ENCODE peak calls at places on chromosome 10, in seven cellular contexts. Q is astrocyte, T is tibial nerve, A is RWPE1, K is progenitor cell of endocrine pancreas, G is ovary, U is neural crest cell. F is an unnamed sample.
A peak's percentile ranks its signal among the peaks of the same experiment; 100 is the strongest.

GRCh38 chr10:124504711-124505110 is 43.1 kb downstream of the LHPP start:
- DNase-seq in Q (no peak), T (no peak), A (no peak), K (no peak), G (no peak), U (no peak), F (no peak)

GRCh38 chr10:104427983-104428382 is 74.3 kb downstream of the CFAP58 start:
- DNase-seq in Q (no peak), T (no peak), A (no peak), K (no peak), G (no peak), U (no peak), F (no peak)

GRCh38 chr10:84783386-84783785 is 455.0 kb downstream of the CCSER2 start:
- DNase-seq in Q (peak; percentile 2), T (no peak), A (peak; percentile 42), K (no peak), G (no peak), U (peak; percentile 36), F (peak; percentile 49)

GRCh38 chr10:76119515-76119914 is 688.1 kb downstream of the LRMDA start:
- DNase-seq in Q (peak; percentile 59), T (no peak), A (no peak), K (no peak), G (no peak), U (no peak), F (peak; percentile 56)

GRCh38 chr10:58868736-58869435 is 307.6 kb upstream of the PHYHIPL start:
- DNase-seq in Q (peak; percentile 22), T (no peak), A (no peak), K (no peak), G (no peak), U (no peak), F (peak; percentile 27)

GRCh38 chr10:90751107-90751997 is 106.5 kb downstream of the HTR7 start:
- DNase-seq in Q (no peak), T (no peak), A (peak; percentile 89), K (peak; percentile 35), G (no peak), U (peak; percentile 30), F (peak; percentile 14)

GRCh38 chr10:58675321-58675720 is 162.6 kb downstream of the BICC1 start:
- DNase-seq in Q (no peak), T (no peak), A (no peak), K (no peak), G (no peak), U (no peak), F (no peak)

GRCh38 chr10:119807960-119808697 is 64.5 kb downstream of the MCMBP start:
- DNase-seq in Q (peak; percentile 91), T (no peak), A (no peak), K (no peak), G (no peak), U (no peak), F (peak; percentile 68)

GRCh38 chr10:72133517-72133916 is 45.2 kb upstream of the SPOCK2 start:
- DNase-seq in Q (peak; percentile 78), T (no peak), A (no peak), K (no peak), G (no peak), U (no peak), F (peak; percentile 65)

GRCh38 chr10:69316313-69317059 is 38.2 kb downstream of the HK1 start:
- DNase-seq in Q (no peak), T (peak; percentile 45), A (no peak), K (no peak), G (no peak), U (no peak), F (peak; percentile 23)

GRCh38 chr10:30176182-30176581 is 116.8 kb upstream of the JCAD start:
- DNase-seq in Q (peak; percentile 85), T (no peak), A (no peak), K (no peak), G (no peak), U (no peak), F (no peak)

GRCh38 chr10:33277135-33277536 is 57.3 kb downstream of the NRP1 start:
- DNase-seq in Q (no peak), T (peak; percentile 33), A (no peak), K (no peak), G (no peak), U (no peak), F (peak; percentile 65)

GRCh38 chr10:71816931-71817631 is 34.0 kb downstream of the PSAP start:
- DNase-seq in Q (no peak), T (no peak), A (no peak), K (no peak), G (no peak), U (no peak), F (no peak)

GRCh38 chr10:110651044-110651958 is 7.2 kb downstream of the RBM20 start:
- DNase-seq in Q (peak; percentile 90), T (no peak), A (no peak), K (no peak), G (no peak), U (no peak), F (peak; percentile 92)

GRCh38 chr10:77592510-77592909 is 45.1 kb downstream of the KCNMA1 start:
- DNase-seq in Q (no peak), T (no peak), A (no peak), K (no peak), G (no peak), U (no peak), F (no peak)

GRCh38 chr10:116421815-116422214 is 5.8 kb upstream of the PNLIPRP3 start:
- DNase-seq in Q (no peak), T (no peak), A (no peak), K (no peak), G (no peak), U (no peak), F (no peak)

GRCh38 chr10:6383099-6383812 is 180.5 kb downstream of the PFKFB3 start:
- DNase-seq in Q (peak; percentile 76), T (no peak), A (no peak), K (no peak), G (no peak), U (no peak), F (peak; percentile 25)

DNA sequence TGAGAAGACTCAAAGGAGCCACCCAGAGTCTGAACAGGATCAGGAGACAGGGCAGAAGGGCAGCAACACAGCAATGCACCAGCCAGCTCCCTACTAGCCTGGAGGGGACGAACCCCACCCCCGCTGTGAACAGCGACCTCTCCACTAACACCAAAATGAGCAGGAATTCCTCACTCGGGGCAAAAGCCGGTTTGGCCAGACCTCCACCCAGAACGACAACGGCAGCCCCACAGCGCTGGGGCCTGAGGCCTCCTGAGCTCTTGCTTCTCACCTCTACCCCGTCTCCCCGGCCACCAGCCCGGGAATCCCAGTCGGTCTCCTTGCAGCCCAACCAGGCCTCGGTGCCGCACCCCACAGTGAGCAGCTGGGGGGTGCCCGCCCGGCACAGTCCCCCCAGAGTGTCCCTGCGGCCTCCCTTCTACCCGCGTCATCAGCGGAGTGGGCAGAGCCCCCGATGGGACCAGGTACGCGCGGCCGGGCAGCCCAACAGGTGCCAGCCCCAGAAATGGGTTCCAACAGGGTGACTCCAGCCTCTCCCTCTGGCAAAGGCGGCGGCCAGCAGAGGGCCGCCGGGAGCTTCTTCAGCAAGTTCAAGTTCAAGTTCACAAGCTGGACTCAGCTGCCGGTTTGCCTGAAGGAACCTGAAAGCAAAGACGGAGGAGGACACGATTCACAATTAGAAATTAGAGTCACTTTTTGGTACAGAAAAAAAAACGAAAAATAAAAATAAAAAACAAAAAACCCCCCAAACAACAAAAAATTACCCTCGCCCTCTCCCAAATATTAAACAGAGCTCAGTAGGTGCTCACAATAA is 129.0 kb downstream of the MARCHF5 start:
- DNase-seq in Q (peak; percentile 12), T (peak; percentile 33), A (no peak), K (no peak), G (peak; percentile 58), U (no peak), F (peak; percentile 17)
- TF ChIP-seq CTCF in Q (peak; percentile 20), T (no peak), A (no peak), K (peak; percentile 43), G (no peak), U (no peak), F (peak; percentile 79)

GRCh38 chr10:21536874-21537273 is 2.8 kb downstream of the MLLT10 start:
- DNase-seq in Q (no peak), T (no peak), A (no peak), K (no peak), G (no peak), U (no peak), F (no peak)
- TF ChIP-seq CTCF in Q (no peak), T (no peak), A (no peak), K (no peak), G (no peak), U (no peak), F (no peak)

DNA sequence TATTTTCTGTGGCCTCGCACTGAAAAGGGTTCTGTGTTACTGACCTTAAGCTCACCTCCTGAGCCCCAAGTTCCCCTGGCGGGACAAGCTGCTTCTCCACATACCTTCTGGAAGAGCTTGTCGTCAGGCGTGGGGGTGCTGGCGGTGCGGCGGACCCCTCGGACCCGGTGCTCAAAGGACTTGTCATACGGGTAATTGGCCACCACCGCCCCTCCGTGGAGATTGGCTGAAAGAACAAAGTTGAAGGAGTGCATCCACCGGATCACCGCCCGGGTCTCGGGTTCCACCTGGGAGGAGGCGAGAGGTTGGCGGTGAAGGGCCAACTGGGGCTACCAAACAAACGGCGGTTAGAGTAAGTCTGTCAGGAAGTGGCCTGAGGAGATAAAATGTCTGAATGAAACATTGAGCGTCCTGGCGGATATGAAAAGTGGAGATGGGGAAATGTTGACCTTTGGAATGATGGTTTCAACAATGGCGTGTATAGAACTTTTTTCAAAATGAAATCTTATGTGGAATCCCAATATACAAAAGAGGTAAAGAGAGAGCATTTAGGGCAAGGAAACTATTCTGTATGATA is 16.5 kb downstream of the CPN1 start:
- DNase-seq in Q (no peak), T (no peak), A (no peak), K (no peak), G (no peak), U (no peak), F (no peak)
- TF ChIP-seq CTCF in Q (no peak), T (no peak), A (no peak), K (no peak), G (no peak), U (no peak), F (no peak)

GRCh38 chr10:132977807-132978206 is 35.4 kb upstream of the CFAP46 start:
- DNase-seq in Q (no peak), T (no peak), A (no peak), K (no peak), G (no peak), U (no peak), F (no peak)
- TF ChIP-seq CTCF in Q (no peak), T (no peak), A (no peak), K (no peak), G (no peak), U (no peak), F (no peak)

GRCh38 chr10:28679941-28680752 is 2.8 kb downstream of the BAMBI start:
- DNase-seq in Q (no peak), T (no peak), A (no peak), K (no peak), G (no peak), U (no peak), F (no peak)
- TF ChIP-seq CTCF in Q (peak; percentile 30), T (peak; percentile 21), A (no peak), K (peak; percentile 62), G (peak; percentile 24), U (peak; percentile 70), F (peak; percentile 59)

F was measured in brain microvascular endothelial cell.